ENCODE peak calls at places on chromosomes 16 and 17, in nine cellular contexts. D is IMR-90; Q is endodermal cell; G is psoas muscle; Z is tibial artery; U is upper lobe of right lung; O is uterus; W is HL-60; A is CD8-positive, alpha-beta T cell. N is an unnamed sample.

GRCh38 chr17:7888184-7888920 is at the start of gene CHD3:
- DNase-seq in Z (no peak), W (no peak), O (no peak), Q (no peak), G (no peak), D (peak), U (no peak), A (peak), N (no peak)

GRCh38 chr16:681746-682427 is 1.7 kb downstream of the STUB1 start:
- DNase-seq in O (no peak), D (no peak), W (no peak), Z (no peak), G (no peak), Q (no peak), U (no peak), A (no peak), N (no peak)

GRCh38 chr16:65876624-65877023 is 489.9 kb upstream of the CDH5 start:
- DNase-seq in G (no peak), A (no peak), W (no peak), D (peak), Q (no peak), O (no peak), U (no peak), Z (no peak), N (no peak)

GRCh38 chr17:63682441-63682840 is 17.5 kb downstream of the LIMD2 start:
- DNase-seq in Q (no peak), U (no peak), O (no peak), W (no peak), D (no peak), A (no peak), Z (no peak), G (no peak), N (no peak)

GRCh38 chr16:19844945-19845641 is 39.6 kb downstream of the GPRC5B start:
- DNase-seq in G (no peak), Q (no peak), A (no peak), U (no peak), O (peak), W (no peak), D (peak), Z (no peak), N (no peak)

GRCh38 chr17:73481672-73482071 is 162.6 kb downstream of the SDK2 start:
- DNase-seq in W (no peak), D (no peak), Z (no peak), O (no peak), G (no peak), A (no peak), Q (no peak), U (no peak), N (no peak)

GRCh38 chr17:13353590-13353989 is 248.1 kb downstream of the HS3ST3A1 start:
- DNase-seq in Z (no peak), O (no peak), W (no peak), D (peak), G (no peak), U (no peak), A (no peak), Q (no peak), N (peak)

GRCh38 chr17:77308768-77309726 is 168.3 kb downstream of the SEC14L1 start:
- DNase-seq in W (no peak), Z (no peak), D (peak), O (peak), G (no peak), U (peak), Q (no peak), A (no peak), N (no peak)

GRCh38 chr16:83946154-83946780 is 6.8 kb upstream of the OSGIN1 start:
- DNase-seq in D (no peak), U (no peak), G (no peak), A (no peak), W (no peak), Z (no peak), Q (no peak), O (no peak), N (no peak)

GRCh38 chr17:9090641-9091096 is 69.4 kb downstream of the NTN1 start:
- DNase-seq in Z (peak), U (no peak), W (no peak), O (no peak), G (no peak), Q (peak), A (no peak), D (no peak), N (no peak)

GRCh38 chr16:89031715-89032659 is 55.0 kb upstream of the CBFA2T3 start:
- DNase-seq in D (no peak), W (peak), G (peak), Z (no peak), U (no peak), Q (no peak), A (peak), O (no peak), N (peak)

GRCh38 chr17:4001048-4001590 is 36.9 kb upstream of the ATP2A3 start:
- DNase-seq in Z (no peak), W (no peak), D (no peak), G (no peak), Q (no peak), U (no peak), O (no peak), A (no peak), N (no peak)

GRCh38 chr17:9644910-9645751 is at the start of gene USP43:
- DNase-seq in O (no peak), W (no peak), D (no peak), A (peak), Z (no peak), Q (peak), G (peak), U (peak), N (no peak)

GRCh38 chr17:73394523-73395450 is 83.0 kb upstream of the CDC42EP4 start:
- DNase-seq in A (no peak), Q (no peak), Z (no peak), D (no peak), W (no peak), G (no peak), U (no peak), O (no peak), N (no peak)

GRCh38 chr17:27849474-27850185 is 43.5 kb downstream of the LYRM9 start:
- DNase-seq in U (no peak), O (no peak), A (no peak), Q (peak), G (no peak), W (no peak), Z (no peak), D (no peak), N (no peak)

GRCh38 chr17:72366626-72367025 is 245.8 kb downstream of the SOX9 start:
- DNase-seq in Z (no peak), A (no peak), G (no peak), O (no peak), D (no peak), W (no peak), U (no peak), Q (no peak), N (no peak)

GRCh38 chr17:12730931-12731521 is 58.3 kb upstream of the ARHGAP44 start:
- DNase-seq in W (no peak), Z (peak), D (peak), U (peak), O (peak), G (peak), Q (peak), A (no peak), N (peak)

GRCh38 chr17:67629963-67630320 is 87.8 kb upstream of the NOL11 start:
- DNase-seq in G (no peak), Q (no peak), D (peak), U (no peak), Z (no peak), A (no peak), O (no peak), W (no peak), N (no peak)

GRCh38 chr16:65786916-65787315 is 579.6 kb upstream of the CDH5 start:
- DNase-seq in G (peak), O (no peak), U (no peak), D (no peak), Q (no peak), A (no peak), Z (no peak), W (no peak), N (no peak)

GRCh38 chr17:66098040-66098439 is 93.9 kb downstream of the CEP112 start:
- DNase-seq in G (no peak), O (no peak), W (no peak), D (peak), Q (no peak), U (no peak), A (no peak), Z (no peak), N (no peak)

GRCh38 chr17:30234954-30235353 is 543 bp downstream of the SLC6A4 start:
- DNase-seq in G (no peak), U (no peak), O (no peak), Z (no peak), D (no peak), A (no peak), Q (no peak), W (no peak), N (no peak)

GRCh38 chr17:11251561-11252107 is 10.6 kb downstream of the SHISA6 start:
- DNase-seq in Z (no peak), G (no peak), A (no peak), W (no peak), O (no peak), D (no peak), U (no peak), Q (no peak), N (no peak)

GRCh38 chr17:47733414-47734288 is 615 bp downstream of the TBX21 start:
- DNase-seq in G (no peak), D (no peak), Q (peak), A (peak), U (peak), W (no peak), O (no peak), Z (peak), N (no peak)

GRCh38 chr16:78430281-78430680 is 330.8 kb downstream of the WWOX start:
- DNase-seq in Z (no peak), O (no peak), Q (no peak), W (no peak), U (no peak), G (no peak), A (no peak), D (no peak), N (no peak)

GRCh38 chr16:2532494-2533141 is 1.4 kb upstream of the CEMP1 start:
- DNase-seq in D (peak), A (peak), U (peak), W (no peak), Z (peak), G (peak), O (peak), Q (peak), N (peak)

GRCh38 chr17:27458524-27458908 is 2.3 kb downstream of the KSR1 start:
- DNase-seq in Z (no peak), Q (peak), U (no peak), O (no peak), G (no peak), W (no peak), D (no peak), A (no peak), N (no peak)

GRCh38 chr17:1480747-1481465 is 11.6 kb downstream of the MYO1C start:
- DNase-seq in A (no peak), O (peak), Q (no peak), D (peak), W (no peak), G (no peak), U (no peak), Z (no peak), N (no peak)

GRCh38 chr16:27083861-27084261 is 17.1 kb downstream of the C16orf82 start:
- DNase-seq in Z (peak), Q (peak), U (peak), D (no peak), W (no peak), O (no peak), A (no peak), G (no peak), N (peak)

GRCh38 chr17:12648498-12648897 is 17.2 kb upstream of the MYOCD start:
- DNase-seq in W (no peak), D (no peak), U (no peak), Q (no peak), A (no peak), O (no peak), Z (no peak), G (no peak), N (no peak)

GRCh38 chr17:68382582-68383085 is 74.7 kb downstream of the WIPI1 start:
- DNase-seq in W (no peak), U (no peak), Z (no peak), Q (peak), G (no peak), D (no peak), A (no peak), O (no peak), N (no peak)

GRCh38 chr16:54651440-54651839 is 279.2 kb upstream of the IRX5 start:
- DNase-seq in G (no peak), Q (peak), D (no peak), A (no peak), Z (no peak), O (no peak), W (no peak), U (no peak), N (no peak)

GRCh38 chr16:89334988-89335802 is 117.7 kb downstream of the ZNF778 start:
- DNase-seq in O (no peak), W (no peak), Q (no peak), U (peak), D (no peak), G (no peak), A (no peak), Z (peak), N (no peak)

GRCh38 chr17:8488931-8489330 is 53.2 kb downstream of the NDEL1 start:
- DNase-seq in O (peak), U (peak), A (no peak), G (peak), Q (no peak), W (no peak), Z (peak), D (peak), N (no peak)

GRCh38 chr16:28320741-28321140 is 28.4 kb downstream of the SBK1 start:
- DNase-seq in A (no peak), W (no peak), Q (no peak), O (no peak), G (no peak), D (no peak), Z (no peak), U (no peak), N (no peak)

GRCh38 chr17:29835438-29836351 is 94.3 kb downstream of the SSH2 start:
- DNase-seq in W (no peak), G (no peak), U (peak), O (no peak), A (no peak), Z (no peak), Q (no peak), D (peak), N (no peak)

GRCh38 chr17:67139784-67140665 is 95.7 kb downstream of the CACNG1 start:
- DNase-seq in Q (peak), W (no peak), U (no peak), A (no peak), Z (no peak), O (no peak), D (peak), G (no peak), N (no peak)

GRCh38 chr17:16013943-16014407 is 14.4 kb downstream of the TTC19 start:
- DNase-seq in D (peak), G (no peak), Z (no peak), O (no peak), A (no peak), W (no peak), Q (no peak), U (no peak), N (no peak)
- H3K27ac ChIP-seq in D (no peak), G (peak), Z (no peak), O (no peak), A (no peak), W (no peak), Q (no peak), U (no peak), N (peak)

GRCh38 chr17:40190197-40191021 is 13.1 kb downstream of the RAPGEFL1 start:
- DNase-seq in Q (peak), A (peak), D (no peak), G (no peak), W (no peak), U (no peak), Z (no peak), O (no peak), N (no peak)
- TF ChIP-seq CTCF in Q (peak), A (peak), D (peak), G (peak), W (no peak), U (peak), Z (no peak), O (no peak), N (no peak)

DNA sequence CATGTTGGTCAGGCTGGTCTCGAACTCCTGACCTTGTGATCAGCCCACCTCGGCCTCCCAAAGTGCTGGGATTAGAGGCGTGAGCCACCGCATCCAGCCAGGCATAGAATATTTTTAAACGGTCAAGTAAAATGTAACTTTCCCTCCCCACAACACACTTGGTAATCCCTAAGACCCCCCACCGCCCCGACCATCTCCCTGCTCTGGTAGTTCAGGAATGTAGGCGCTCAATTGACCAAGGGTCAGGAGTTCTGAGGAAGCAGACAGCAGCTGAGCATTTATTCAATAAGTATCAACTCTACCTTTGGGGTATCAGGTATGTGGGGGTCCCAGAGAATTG is 48.3 kb upstream of the TOB1 start:
- DNase-seq in G (no peak), Z (no peak), W (no peak), D (no peak), O (no peak), Q (peak), U (no peak), A (no peak), N (no peak)
- H3K27ac ChIP-seq in G (no peak), Z (no peak), W (no peak), D (no peak), O (no peak), Q (no peak), U (no peak), A (no peak), N (no peak)

DNA sequence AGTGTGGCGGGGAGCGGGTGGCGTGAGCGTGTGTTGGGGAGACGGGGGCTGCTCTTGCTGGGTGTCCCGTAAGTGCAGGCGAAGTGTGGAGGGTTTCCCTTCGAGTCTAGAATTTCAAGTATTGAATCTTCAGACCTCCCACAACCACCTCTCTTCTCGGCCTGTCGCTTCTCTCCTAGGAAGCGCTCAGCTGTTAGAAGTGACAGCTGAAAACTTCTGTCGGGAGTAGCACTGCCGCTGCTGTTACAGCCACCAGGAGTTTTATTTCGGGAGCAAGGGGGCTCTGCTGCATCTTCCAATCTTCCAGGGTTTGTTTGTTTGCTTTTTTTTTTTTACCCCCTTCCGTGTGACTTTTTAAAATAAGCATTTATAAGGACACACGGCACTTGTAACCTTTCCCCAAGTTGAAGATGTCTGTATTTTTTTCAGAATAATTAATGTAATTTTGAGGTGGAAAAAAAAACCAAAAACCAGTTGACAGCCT is 738 bp downstream of the RPS6KB1 start:
- DNase-seq in Z (no peak), D (peak), A (no peak), U (no peak), O (no peak), G (no peak), W (no peak), Q (no peak), N (no peak)
- TF ChIP-seq CTCF in Z (no peak), D (no peak), A (no peak), U (no peak), O (no peak), G (no peak), W (no peak), Q (peak), N (no peak)

GRCh38 chr17:50534979-50535326 is 2.4 kb downstream of the EPN3 start:
- DNase-seq in D (no peak), W (no peak), G (no peak), O (no peak), Z (no peak), A (no peak), Q (no peak), U (no peak), N (no peak)
- H3K27ac ChIP-seq in D (no peak), W (no peak), G (no peak), O (no peak), Z (no peak), A (no peak), Q (no peak), U (no peak), N (peak)

DNA sequence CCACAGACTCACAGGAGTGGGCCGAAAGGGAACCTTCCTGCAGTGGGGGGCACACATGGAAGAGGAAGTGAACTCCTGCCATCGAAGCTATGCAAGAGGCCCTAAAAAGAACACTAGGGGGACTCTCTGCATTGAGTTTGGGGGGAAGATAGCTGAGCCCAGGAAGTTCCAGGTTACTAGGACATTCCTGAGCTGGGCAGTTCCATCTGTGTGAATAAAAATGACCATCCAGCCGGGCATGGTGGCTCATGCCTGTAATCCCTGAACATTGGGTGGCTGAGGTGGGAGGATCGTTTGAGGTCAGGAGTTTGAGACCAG is 211.8 kb downstream of the ZNF423 start:
- DNase-seq in G (no peak), U (no peak), D (no peak), O (no peak), Q (no peak), Z (no peak), W (no peak), A (no peak), N (no peak)
- TF ChIP-seq CTCF in G (no peak), U (no peak), D (no peak), O (peak), Q (peak), Z (no peak), W (no peak), A (no peak), N (peak)

GRCh38 chr17:37066322-37066905 is 117.7 kb downstream of the AATF start:
- DNase-seq in Q (peak), U (no peak), W (no peak), D (no peak), O (no peak), G (no peak), A (no peak), Z (no peak), N (no peak)

GRCh38 chr17:37065486-37066321 is 117.0 kb downstream of the AATF start:
- DNase-seq in Q (peak), O (no peak), W (no peak), A (no peak), U (no peak), D (no peak), Z (no peak), G (no peak), N (no peak)

GRCh38 chr17:37068266-37068665 is 119.5 kb downstream of the AATF start:
- DNase-seq in Q (peak), Z (no peak), U (no peak), G (no peak), D (peak), A (no peak), O (no peak), W (no peak), N (no peak)

GRCh38 chr17:37069087-37069486 is 120.3 kb downstream of the AATF start:
- DNase-seq in U (no peak), G (no peak), Z (no peak), D (no peak), O (no peak), W (no peak), A (no peak), Q (no peak), N (no peak)

GRCh38 chr17:37067555-37068111 is 118.9 kb downstream of the AATF start:
- DNase-seq in O (no peak), A (no peak), W (no peak), Z (no peak), G (peak), Q (peak), D (peak), U (no peak), N (no peak)
- H3K27ac ChIP-seq in O (no peak), A (no peak), W (no peak), Z (no peak), G (peak), Q (no peak), D (no peak), U (no peak), N (no peak)

GRCh38 chr16:11698271-11698689 is 30.0 kb downstream of the SNN start:
- DNase-seq in A (no peak), W (no peak), G (no peak), O (no peak), D (peak), Q (no peak), Z (no peak), U (no peak), N (no peak)
- TF ChIP-seq CTCF in A (no peak), W (no peak), G (no peak), O (no peak), D (peak), Q (peak), Z (no peak), U (no peak), N (no peak)

DNA sequence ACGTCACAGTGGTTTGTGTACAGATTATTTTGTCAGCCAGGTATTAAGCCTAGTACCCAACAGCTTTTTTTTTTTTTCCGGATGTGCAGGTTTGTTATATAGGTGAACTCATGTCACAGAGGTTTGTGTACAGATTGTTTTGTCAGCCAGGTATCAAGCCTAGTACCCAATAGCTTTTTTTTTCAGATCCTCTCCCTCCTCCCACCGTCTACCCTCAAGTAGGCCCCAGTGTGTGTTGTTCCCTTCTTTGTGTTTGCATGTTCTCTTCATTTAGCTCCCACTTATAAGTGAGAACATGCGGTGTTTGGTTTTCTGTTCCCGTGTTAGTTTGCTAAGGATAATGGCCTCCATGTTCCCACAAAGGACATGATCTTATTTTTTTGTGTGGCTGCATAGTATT is 19.9 kb downstream of the RPTOR start:
- DNase-seq in D (no peak), O (no peak), W (no peak), G (no peak), A (no peak), Z (no peak), U (no peak), Q (no peak), N (no peak)
- H3K27ac ChIP-seq in D (no peak), O (no peak), W (no peak), G (no peak), A (no peak), Z (no peak), U (no peak), Q (no peak), N (no peak)